ENCODE peak calls at places on chromosomes 1 and 21, in six cellular contexts. A is IMR-90, G is Caco-2, Y is B cell, O is psoas muscle, S is esophagus squamous epithelium. J is an unnamed sample.

GRCh38 chr1:17046043-17046657 is 7.7 kb downstream of the SDHB start:
- DNase-seq in A (peak), G (no peak), Y (no peak), O (no peak), S (no peak), J (no peak)

GRCh38 chr1:93399781-93400180 is 48.1 kb upstream of the FNBP1L start:
- DNase-seq in A (no peak), G (peak), Y (no peak), O (no peak), S (no peak), J (no peak)

GRCh38 chr1:154446292-154446691 is 41.1 kb downstream of the IL6R start:
- DNase-seq in A (peak), G (no peak), Y (no peak), O (no peak), S (no peak), J (no peak)

GRCh38 chr1:61873581-61873980 is 131.3 kb downstream of the PATJ start:
- DNase-seq in A (no peak), G (no peak), Y (no peak), O (no peak), S (no peak), J (no peak)

GRCh38 chr1:1620433-1621139 is 5.3 kb downstream of the MIB2 start:
- DNase-seq in A (no peak), G (no peak), Y (no peak), O (peak), S (no peak), J (no peak)

GRCh38 chr1:219041141-219041540 is 132.5 kb upstream of the LYPLAL1 start:
- DNase-seq in A (peak), G (no peak), Y (no peak), O (no peak), S (no peak), J (no peak)

GRCh38 chr21:44515359-44516165 is 24.4 kb downstream of the KRTAP10-1 start:
- DNase-seq in A (no peak), G (no peak), Y (no peak), O (no peak), S (no peak), J (no peak)

GRCh38 chr21:38987551-38988210 is 182.0 kb downstream of the ETS2 start:
- DNase-seq in A (no peak), G (no peak), Y (no peak), O (no peak), S (no peak), J (no peak)

GRCh38 chr21:31731112-31731801 is 661 bp downstream of the SCAF4 start:
- DNase-seq in A (no peak), G (peak), Y (peak), O (peak), S (no peak), J (peak)

GRCh38 chr21:25911730-25912401 is 177.1 kb downstream of the GABPA start:
- DNase-seq in A (no peak), G (no peak), Y (no peak), O (no peak), S (no peak), J (no peak)

GRCh38 chr1:19208710-19209438 is 1.2 kb downstream of the UBR4 start:
- DNase-seq in A (peak), G (no peak), Y (no peak), O (no peak), S (no peak), J (no peak)

GRCh38 chr1:92504751-92505692 is 18.3 kb upstream of the GFI1 start:
- DNase-seq in A (no peak), G (no peak), Y (no peak), O (no peak), S (no peak), J (no peak)

GRCh38 chr1:236156512-236157208 is 14.3 kb downstream of the GPR137B start:
- DNase-seq in A (no peak), G (no peak), Y (peak), O (no peak), S (peak), J (no peak)

GRCh38 chr1:70718086-70718630 is 307.1 kb downstream of the CTH start:
- DNase-seq in A (no peak), G (no peak), Y (no peak), O (no peak), S (no peak), J (no peak)

GRCh38 chr1:169044296-169044695 is 62.2 kb upstream of the ATP1B1 start:
- DNase-seq in A (no peak), G (no peak), Y (no peak), O (no peak), S (no peak), J (no peak)

GRCh38 chr21:29321217-29321616 is 22.5 kb downstream of the BACH1 start:
- DNase-seq in A (no peak), G (no peak), Y (no peak), O (no peak), S (no peak), J (no peak)

GRCh38 chr1:226209307-226210059 is 14.0 kb upstream of the MIXL1 start:
- DNase-seq in A (no peak), G (no peak), Y (no peak), O (no peak), S (no peak), J (no peak)

GRCh38 chr1:40413527-40414252 is 36.6 kb upstream of the ZFP69B start:
- DNase-seq in A (no peak), G (no peak), Y (no peak), O (no peak), S (no peak), J (no peak)

GRCh38 chr21:28827422-28827821 is 165.3 kb downstream of the LTN1 start:
- DNase-seq in A (peak), G (no peak), Y (no peak), O (no peak), S (no peak), J (no peak)

GRCh38 chr1:172416482-172417035 is 3.9 kb upstream of the C1orf105 start:
- DNase-seq in A (no peak), G (no peak), Y (no peak), O (no peak), S (no peak), J (no peak)

GRCh38 chr1:162678439-162678838 is 46.2 kb downstream of the DDR2 start:
- DNase-seq in A (peak), G (no peak), Y (no peak), O (no peak), S (no peak), J (no peak)

GRCh38 chr1:92833840-92834239 is 2.0 kb downstream of the RPL5 start:
- DNase-seq in A (no peak), G (no peak), Y (no peak), O (no peak), S (no peak), J (no peak)

GRCh38 chr1:151327903-151328674 is 873 bp upstream of the PI4KB start:
- DNase-seq in A (no peak), G (no peak), Y (no peak), O (peak), S (no peak), J (no peak)

GRCh38 chr1:101008229-101008628 is 17.4 kb downstream of the DPH5 start:
- DNase-seq in A (peak), G (no peak), Y (no peak), O (no peak), S (no peak), J (no peak)

DNA sequence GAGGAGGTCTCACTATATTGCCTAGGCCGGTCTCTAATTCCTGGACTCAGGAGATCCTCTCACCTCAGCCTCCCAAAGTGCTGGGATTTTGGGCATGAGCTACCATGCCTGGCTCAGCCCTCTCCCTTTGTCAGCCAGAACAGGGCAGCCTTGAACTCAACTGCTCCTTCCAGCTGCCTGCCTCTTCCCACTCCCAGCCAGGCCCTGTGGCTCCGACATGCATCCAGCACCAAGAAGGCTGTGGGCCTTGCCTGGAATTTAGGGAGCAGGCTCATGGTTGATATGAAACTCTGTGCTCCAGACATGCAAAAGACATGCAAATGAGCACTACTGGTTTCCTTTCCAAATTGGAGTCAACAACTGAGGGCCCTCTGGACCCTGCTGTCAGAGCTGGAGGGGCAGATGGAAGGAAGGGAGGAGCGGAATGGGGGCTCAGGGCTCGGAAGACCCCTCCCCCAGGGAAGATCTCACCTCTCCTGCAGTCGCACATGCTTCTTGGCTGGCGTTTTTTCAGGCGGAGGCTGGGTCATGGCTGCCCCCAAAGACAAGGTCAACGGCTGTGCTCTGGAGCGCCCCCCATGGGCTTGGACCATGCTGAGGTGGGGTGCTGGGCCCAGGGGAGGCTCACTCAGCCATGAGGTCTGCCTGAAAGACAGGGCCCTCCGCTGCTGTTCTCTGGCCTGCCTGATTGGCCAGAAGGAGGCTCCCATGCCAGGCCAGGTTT is 1.4 kb downstream of the PTPN7 start:
- DNase-seq in A (no peak), G (no peak), Y (no peak), O (no peak), S (no peak), J (no peak)
- TF ChIP-seq CTCF in A (no peak), G (no peak), Y (no peak), O (no peak), S (no peak), J (no peak)

DNA sequence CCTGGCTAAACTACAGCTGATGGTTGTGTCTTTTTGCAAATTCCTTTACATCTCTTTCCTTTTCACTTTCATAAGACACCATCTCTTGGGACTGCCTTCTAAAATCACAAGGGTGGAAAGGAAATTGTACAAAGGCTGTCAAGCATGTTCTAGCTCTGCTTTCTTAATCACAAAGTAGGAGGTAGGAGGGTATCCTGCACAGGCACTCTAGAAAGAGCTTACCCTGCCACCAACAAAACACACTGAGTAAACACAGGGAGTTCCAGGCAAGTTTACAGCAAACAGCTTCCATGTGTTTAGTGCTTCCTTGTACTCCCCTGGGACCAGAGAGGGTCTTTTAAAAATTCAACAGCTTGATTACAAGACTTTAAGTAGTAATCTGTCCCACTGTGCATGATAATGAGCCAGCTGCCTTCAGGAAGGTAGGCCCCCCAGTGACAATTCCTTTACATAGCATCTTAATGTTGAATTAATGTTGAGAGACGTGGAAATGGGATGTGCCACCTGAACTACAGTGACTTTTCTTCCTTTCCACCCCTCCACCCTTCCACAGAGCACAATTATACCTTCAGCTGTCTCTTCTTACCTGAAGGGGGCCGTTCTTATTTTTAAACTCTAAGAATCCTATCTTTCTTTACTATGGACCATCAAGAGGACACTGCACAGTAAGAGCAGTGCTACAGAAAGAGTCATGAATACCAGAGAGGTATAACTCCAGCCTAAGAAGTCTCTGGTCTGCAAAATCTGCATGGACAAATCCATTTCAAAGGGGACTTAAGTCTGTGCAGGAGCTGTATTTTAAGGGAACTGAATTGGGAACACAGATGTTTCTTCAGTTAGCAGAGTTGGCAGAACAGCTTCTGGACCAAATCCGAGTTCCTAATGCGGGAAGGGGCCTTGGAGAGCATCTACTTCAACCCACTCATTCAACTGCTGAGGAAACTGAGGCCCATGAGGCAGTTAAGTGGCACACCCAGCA is 2.2 kb downstream of the PLPP3 start:
- DNase-seq in A (peak), G (no peak), Y (no peak), O (no peak), S (no peak), J (no peak)
- TF ChIP-seq CTCF in A (peak), G (peak), Y (peak), O (peak), S (peak), J (peak)

GRCh38 chr1:24392604-24392946 is 21.0 kb downstream of the STPG1 start:
- DNase-seq in A (no peak), G (no peak), Y (no peak), O (no peak), S (no peak), J (no peak)
- TF ChIP-seq CTCF in A (no peak), G (no peak), Y (peak), O (no peak), S (no peak), J (no peak)

DNA sequence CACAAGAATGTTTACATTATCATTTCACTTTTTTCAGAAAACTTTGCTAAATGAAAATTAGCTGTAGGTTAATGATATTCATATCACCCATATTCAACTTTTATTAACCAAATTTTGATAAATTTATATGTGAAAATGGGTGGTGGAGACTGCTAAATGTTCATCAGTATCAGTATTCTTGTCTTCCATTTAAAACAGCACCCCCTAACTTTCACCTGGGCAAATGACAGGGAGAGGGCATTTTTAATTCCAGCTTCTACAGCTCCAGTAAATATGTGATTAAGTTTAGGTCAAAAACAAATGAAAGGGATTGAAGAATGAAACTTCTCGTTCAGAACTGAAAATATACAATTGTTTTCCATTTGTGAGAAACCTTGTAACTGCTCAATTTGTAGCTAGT is 722.2 kb downstream of the KCNT2 start:
- DNase-seq in A (no peak), G (no peak), Y (no peak), O (no peak), S (no peak), J (no peak)
- TF ChIP-seq CTCF in A (peak), G (no peak), Y (no peak), O (no peak), S (peak), J (peak)

GRCh38 chr1:87250336-87250735 is 78.3 kb upstream of the LMO4 start:
- DNase-seq in A (no peak), G (no peak), Y (no peak), O (no peak), S (no peak), J (no peak)
- TF ChIP-seq CTCF in A (no peak), G (no peak), Y (no peak), O (no peak), S (no peak), J (no peak)

GRCh38 chr1:65719391-65719790 is 73.3 kb upstream of the PDE4B start:
- DNase-seq in A (no peak), G (no peak), Y (no peak), O (no peak), S (no peak), J (no peak)

GRCh38 chr1:65722461-65722860 is 70.2 kb upstream of the PDE4B start:
- DNase-seq in A (no peak), G (no peak), Y (no peak), O (no peak), S (no peak), J (no peak)

DNA sequence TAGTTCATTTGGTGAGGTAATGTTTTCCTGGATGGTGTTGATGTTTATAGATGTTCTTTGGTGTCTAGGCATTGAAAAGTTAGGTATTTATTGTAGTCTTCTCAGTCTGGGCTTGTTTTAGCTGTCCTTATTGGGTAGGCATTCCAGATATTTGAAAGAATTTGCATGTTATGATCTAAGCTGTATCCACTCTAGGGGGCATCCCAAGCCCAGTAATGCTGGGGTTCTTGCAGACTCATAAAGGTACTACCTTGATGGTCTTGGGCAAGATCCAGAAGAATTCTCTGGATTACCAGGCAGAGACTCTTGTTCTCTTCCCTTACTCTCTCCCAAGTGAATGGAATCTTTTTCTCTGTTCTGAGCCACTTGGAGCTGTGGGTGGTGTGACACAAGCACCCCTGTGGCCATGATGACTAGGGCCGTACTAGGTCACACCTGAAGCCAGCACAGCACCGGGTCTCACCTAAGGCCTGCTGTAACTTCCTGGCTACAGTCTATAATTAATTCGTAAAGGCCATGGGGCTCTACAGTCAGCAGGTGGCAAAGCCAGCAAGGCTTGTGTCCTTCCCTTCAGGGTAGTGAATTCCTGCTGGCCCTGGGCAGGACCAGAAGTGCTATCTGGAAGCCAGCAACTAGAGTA is 74.8 kb upstream of the PDE4B start:
- DNase-seq in A (peak), G (no peak), Y (no peak), O (no peak), S (no peak), J (no peak)
- TF ChIP-seq CTCF in A (peak), G (no peak), Y (no peak), O (no peak), S (no peak), J (no peak)

GRCh38 chr1:22773981-22774471 is 63.4 kb downstream of the EPHB2 start:
- DNase-seq in A (peak), G (no peak), Y (no peak), O (peak), S (no peak), J (no peak)

GRCh38 chr1:22778408-22778807 is 67.8 kb downstream of the EPHB2 start:
- DNase-seq in A (no peak), G (no peak), Y (no peak), O (no peak), S (no peak), J (no peak)

GRCh38 chr1:22774483-22775182 is 64.0 kb downstream of the EPHB2 start:
- DNase-seq in A (no peak), G (no peak), Y (no peak), O (no peak), S (no peak), J (no peak)

GRCh38 chr1:22777658-22778057 is 67.0 kb downstream of the EPHB2 start:
- DNase-seq in A (no peak), G (no peak), Y (no peak), O (no peak), S (no peak), J (no peak)

DNA sequence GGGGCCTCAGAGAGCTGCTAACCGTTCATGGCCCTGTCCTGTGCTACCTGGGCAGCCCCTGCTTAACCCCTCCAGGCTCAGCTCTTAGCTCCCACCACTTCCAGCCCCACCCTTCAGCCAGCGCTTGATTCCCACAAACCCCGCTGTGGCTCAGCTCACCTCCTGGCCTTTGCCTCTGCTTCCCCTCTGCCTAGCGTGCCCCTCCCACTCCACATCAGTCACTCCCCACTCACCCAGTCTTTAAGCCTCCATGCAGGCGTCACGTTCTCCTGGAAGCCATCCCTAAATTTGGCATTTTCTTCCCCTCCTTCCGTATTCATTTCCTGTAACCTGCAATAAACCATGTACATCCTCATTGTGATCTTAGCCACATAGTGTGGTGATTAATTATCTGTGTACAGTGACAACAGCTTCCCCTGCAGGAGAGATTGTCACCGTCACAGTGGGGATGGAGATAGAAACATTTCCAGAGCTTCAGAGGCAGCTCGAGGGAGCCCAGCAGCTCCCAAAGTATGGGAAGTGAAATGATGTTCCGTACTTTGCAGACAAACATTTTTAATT is 65.5 kb downstream of the EPHB2 start:
- DNase-seq in A (no peak), G (no peak), Y (no peak), O (no peak), S (no peak), J (no peak)
- TF ChIP-seq CTCF in A (no peak), G (no peak), Y (no peak), O (no peak), S (no peak), J (no peak)

DNA sequence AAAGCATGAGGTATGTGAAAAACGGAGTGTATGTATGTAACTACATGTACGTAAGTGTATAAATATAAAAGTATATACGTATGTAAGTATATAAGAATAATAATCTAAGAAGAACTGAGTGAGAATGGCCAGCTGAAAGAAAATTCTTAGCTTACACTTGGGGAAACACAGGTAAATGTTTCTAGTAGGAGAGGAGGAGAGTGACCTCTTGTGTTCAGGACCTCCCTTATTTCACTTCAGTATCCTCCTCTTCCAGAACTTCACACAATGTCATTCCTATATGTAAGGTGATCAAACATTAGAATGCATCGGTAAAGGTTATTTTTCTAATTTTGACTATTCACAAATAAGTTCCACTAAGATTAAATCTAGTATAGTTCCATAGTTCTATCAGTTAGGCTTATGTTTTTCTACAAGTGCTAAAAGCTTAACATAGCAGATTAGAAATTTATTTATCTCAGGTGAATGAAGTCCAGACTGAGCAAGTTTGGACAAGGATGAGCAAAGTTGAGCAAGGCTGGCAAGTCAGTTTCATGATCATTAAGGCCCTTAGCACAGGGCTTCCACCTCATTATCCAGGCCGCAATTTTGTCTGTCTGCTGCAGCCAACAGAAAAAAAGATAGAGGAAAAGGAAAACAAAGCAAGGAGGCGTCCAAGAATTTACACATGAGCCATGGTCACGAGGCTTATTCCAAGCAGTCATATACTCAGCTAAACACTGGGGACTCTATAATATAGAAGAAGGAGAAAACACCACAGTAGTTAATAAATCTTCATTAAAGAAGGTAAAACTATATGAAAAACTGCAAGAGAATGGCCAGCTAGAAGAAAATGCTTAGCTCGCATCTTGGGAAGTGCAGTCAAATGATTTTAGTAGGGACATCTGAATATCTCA is 7.1 kb upstream of the MROH9 start:
- DNase-seq in A (no peak), G (no peak), Y (no peak), O (no peak), S (no peak), J (no peak)
- TF ChIP-seq CTCF in A (no peak), G (no peak), Y (no peak), O (peak), S (no peak), J (peak)

J was measured in progenitor cell of endocrine pancreas.